ENCODE peak calls at places on chromosomes 13 and 19, in six cellular contexts. P is breast epithelium, J is mucosa of gallbladder, N is NCI-H2227 treated with DMSO at 0.1 percent for 48 hours, E is ELR, O is hypothalamus. U is an unnamed sample.

GRCh38 chr19:5193192-5193591 is 147.4 kb downstream of the PTPRS start:
- DNase-seq in J (no peak), P (no peak), N (no peak), O (peak), E (no peak), U (no peak)

GRCh38 chr13:104143760-104144406 is 1077.7 kb upstream of the SLC10A2 start:
- DNase-seq in O (no peak), N (peak), J (no peak), E (peak), P (no peak), U (no peak)

GRCh38 chr19:29390742-29391141 is 135.1 kb upstream of the VSTM2B start:
- DNase-seq in J (no peak), N (no peak), E (no peak), P (no peak), O (no peak), U (no peak)

GRCh38 chr13:31846182-31846938 is 107.0 kb downstream of the RXFP2 start:
- DNase-seq in N (peak), O (peak), P (peak), J (peak), E (peak), U (no peak)

GRCh38 chr13:68851026-68851425 is 1256.6 kb upstream of the ATXN8OS start:
- DNase-seq in J (no peak), N (no peak), E (no peak), O (no peak), P (no peak), U (no peak)

GRCh38 chr13:40668335-40668734 is 1.9 kb upstream of the FOXO1 start:
- DNase-seq in E (peak), O (no peak), N (no peak), P (no peak), J (peak), U (no peak)

GRCh38 chr19:2896694-2897093 is 4.0 kb upstream of the ZNF57 start:
- DNase-seq in E (no peak), N (no peak), J (no peak), P (no peak), O (no peak), U (no peak)

GRCh38 chr19:48287748-48288147 is 17.9 kb downstream of the ZNF114 start:
- DNase-seq in E (no peak), O (no peak), P (no peak), N (no peak), J (no peak), U (no peak)

GRCh38 chr13:38759390-38759789 is 72.5 kb downstream of the FREM2 start:
- DNase-seq in J (no peak), E (no peak), P (no peak), O (no peak), N (no peak), U (no peak)

GRCh38 chr13:32427852-32428580 is at the start of gene N4BP2L1:
- DNase-seq in J (peak), P (peak), O (peak), E (peak), N (peak), U (no peak)

GRCh38 chr19:36340786-36341386 is 38.1 kb downstream of the ZFP14 start:
- DNase-seq in E (no peak), J (no peak), N (no peak), O (no peak), P (no peak), U (no peak)

GRCh38 chr13:100069278-100069677 is 19.6 kb upstream of the PCCA start:
- DNase-seq in J (peak), P (no peak), N (no peak), O (no peak), E (no peak), U (no peak)

GRCh38 chr13:32409561-32410440 is 18.1 kb downstream of the N4BP2L1 start:
- DNase-seq in P (no peak), N (peak), E (peak), J (no peak), O (no peak), U (no peak)

GRCh38 chr13:101026328-101026727 is 351.7 kb upstream of the TMTC4 start:
- DNase-seq in N (no peak), E (no peak), O (no peak), J (no peak), P (no peak), U (no peak)

GRCh38 chr13:113632706-113633484 is 25.1 kb downstream of the ATP4B start:
- DNase-seq in N (no peak), E (no peak), J (no peak), P (no peak), O (no peak), U (no peak)

GRCh38 chr19:11987405-11988231 is 22.8 kb downstream of the ZNF763 start:
- DNase-seq in J (peak), P (peak), O (peak), N (peak), E (peak), U (no peak)

GRCh38 chr19:862529-863304 is 3.3 kb downstream of the CFD start:
- DNase-seq in O (no peak), J (peak), E (peak), N (no peak), P (peak), U (no peak)

GRCh38 chr13:102289606-102290005 is 112.2 kb downstream of the FGF14 start:
- DNase-seq in O (no peak), N (no peak), E (peak), P (no peak), J (no peak), U (no peak)

GRCh38 chr19:3573162-3573857 is 566 bp downstream of the HMG20B start:
- DNase-seq in E (peak), P (no peak), J (no peak), O (no peak), N (no peak), U (no peak)

GRCh38 chr13:45121421-45121820 is 1.1 kb downstream of the GTF2F2 start:
- DNase-seq in J (no peak), E (peak), N (no peak), P (no peak), O (no peak), U (no peak)

GRCh38 chr13:40653558-40654318 is 12.7 kb downstream of the FOXO1 start:
- DNase-seq in J (no peak), O (no peak), N (no peak), E (no peak), P (no peak), U (no peak)

GRCh38 chr13:108220042-108220441 is 1.9 kb downstream of the ABHD13 start:
- DNase-seq in O (no peak), P (no peak), N (no peak), J (no peak), E (no peak), U (no peak)

GRCh38 chr13:31769581-31769980 is 30.3 kb downstream of the RXFP2 start:
- DNase-seq in J (no peak), P (no peak), O (no peak), N (no peak), E (peak), U (no peak)

GRCh38 chr13:78589206-78589605 is 14.1 kb downstream of the POU4F1 start:
- DNase-seq in P (no peak), N (no peak), O (no peak), E (peak), J (no peak), U (no peak)

GRCh38 chr19:42067315-42067888 is 2.6 kb downstream of the GRIK5 start:
- DNase-seq in N (no peak), J (no peak), E (no peak), P (no peak), O (no peak), U (no peak)

GRCh38 chr19:13932911-13933393 is 5.3 kb downstream of the PODNL1 start:
- DNase-seq in N (no peak), J (no peak), E (no peak), O (no peak), P (no peak), U (no peak)

GRCh38 chr13:94033830-94034642 is 445.4 kb downstream of the DCT start:
- DNase-seq in J (no peak), P (no peak), E (no peak), O (no peak), N (peak), U (no peak)

GRCh38 chr13:39385621-39386231 is 217.3 kb downstream of the LHFPL6 start:
- DNase-seq in E (no peak), P (no peak), O (no peak), N (peak), J (no peak), U (no peak)

GRCh38 chr19:28504139-28504538 is 708.8 kb downstream of the UQCRFS1 start:
- DNase-seq in O (no peak), J (no peak), P (no peak), N (no peak), E (no peak), U (no peak)

GRCh38 chr19:21593934-21594844 is 88.8 kb downstream of the ZNF429 start:
- DNase-seq in N (no peak), P (no peak), J (no peak), E (no peak), O (no peak), U (no peak)

GRCh38 chr19:39397360-39398296 is 6.5 kb downstream of the MED29 start:
- DNase-seq in E (peak), P (peak), J (peak), N (peak), O (peak), U (no peak)